ENCODE peak calls at places on chromosome 2, in seven cellular contexts. V is stimulated activated CD8-positive, alpha-beta memory T cell treated with anti-CD3 and anti-CD28 coated beads, Interleukin-4, amount 100 ng/mL, for 48 hours; F is cardiac fibroblast; Q is stimulated activated naive CD8-positive, alpha-beta T cell treated with anti-CD3 and anti-CD28 coated beads, Interleukin-15, amount 100 ng/mL, for 72 hours; U is uterus; Z is IMR-90; Y is PC-3. K is an unnamed sample.

GRCh38 chr2:18551623-18552022 is 8.8 kb downstream of the RDH14 start:
- DNase-seq in V (no peak), F (no peak), Q (no peak), Z (no peak), U (no peak), Y (no peak), K (no peak)

GRCh38 chr2:182541268-182541667 is 114.4 kb upstream of the PDE1A start:
- DNase-seq in U (no peak), Z (no peak), V (no peak), Q (no peak), Y (no peak), F (no peak), K (no peak)

GRCh38 chr2:196113061-196113974 is 44.7 kb upstream of the DNAH7 start:
- DNase-seq in Y (no peak), Z (peak), Q (no peak), U (no peak), V (no peak), F (peak), K (no peak)

GRCh38 chr2:109125595-109126500 is 3.2 kb upstream of the SH3RF3 start:
- DNase-seq in V (no peak), F (peak), Y (peak), Q (no peak), Z (peak), U (no peak), K (no peak)

GRCh38 chr2:63590621-63591408 is 2.1 kb downstream of the MDH1 start:
- DNase-seq in V (no peak), Q (no peak), Z (no peak), F (no peak), U (peak), Y (no peak), K (no peak)

GRCh38 chr2:8003462-8004075 is 678.3 kb upstream of the ID2 start:
- DNase-seq in U (peak), Q (no peak), Y (no peak), Z (peak), V (no peak), F (peak), K (no peak)

GRCh38 chr2:20590704-20591515 is 60.0 kb downstream of the HS1BP3 start:
- DNase-seq in Q (no peak), Y (no peak), F (no peak), U (peak), Z (no peak), V (peak), K (peak)

GRCh38 chr2:60852282-60852860 is 29.0 kb upstream of the REL start:
- DNase-seq in F (no peak), Q (no peak), U (no peak), Z (no peak), Y (no peak), V (no peak), K (no peak)

GRCh38 chr2:99593692-99594427 is 104.0 kb upstream of the REV1 start:
- DNase-seq in Z (no peak), V (no peak), F (no peak), U (no peak), Y (no peak), Q (no peak), K (no peak)

GRCh38 chr2:66041902-66042657 is 392.8 kb upstream of the MEIS1 start:
- DNase-seq in Z (no peak), Q (no peak), Y (no peak), F (no peak), U (no peak), V (no peak), K (no peak)

GRCh38 chr2:68282814-68283812 is 30.8 kb upstream of the PPP3R1 start:
- DNase-seq in F (peak), V (no peak), Q (peak), U (no peak), Y (peak), Z (peak), K (no peak)

GRCh38 chr2:148501545-148501944 is 143.0 kb upstream of the EPC2 start:
- DNase-seq in Z (no peak), Q (no peak), U (no peak), F (no peak), V (no peak), Y (peak), K (no peak)

GRCh38 chr2:181312515-181312927 is 144.7 kb upstream of the ITGA4 start:
- DNase-seq in Q (peak), Y (no peak), F (no peak), Z (no peak), U (no peak), V (peak), K (no peak)

GRCh38 chr2:190636362-190636761 is 12.5 kb upstream of the NAB1 start:
- DNase-seq in V (no peak), Q (no peak), U (no peak), F (peak), Y (peak), Z (peak), K (no peak)

GRCh38 chr2:14256890-14257289 is 375.6 kb upstream of the LRATD1 start:
- DNase-seq in V (no peak), Q (no peak), Y (no peak), Z (no peak), U (no peak), F (peak), K (no peak)

K was measured in CD4-positive, alpha-beta T cell.